ENCODE peak calls at places on chromosomes 5 and 9, in eight cellular contexts. J is tibial nerve, G is HepG2, P is ovary, E is stomach, Y is suprapubic skin, S is SK-N-SH, H is transverse colon. K is an unnamed sample.

GRCh38 chr9:133658442-133659431 is 22.6 kb downstream of the DBH start:
- DNase-seq in S (no peak), H (peak), Y (no peak), G (peak), P (no peak), J (peak), E (peak), K (peak)

GRCh38 chr9:101530076-101530711 is 3.5 kb upstream of the RNF20 start:
- DNase-seq in Y (no peak), S (peak), H (peak), P (peak), E (peak), G (peak), J (peak), K (peak)

GRCh38 chr5:151345808-151346478 is 1.4 kb downstream of the SLC36A2 start:
- DNase-seq in J (no peak), Y (no peak), E (no peak), H (no peak), G (no peak), P (no peak), S (no peak), K (no peak)

GRCh38 chr9:6645153-6646027 is at the start of gene GLDC:
- DNase-seq in S (peak), H (peak), J (no peak), Y (peak), G (peak), E (peak), P (no peak), K (peak)

GRCh38 chr5:102539598-102539997 is 40.8 kb upstream of the SLCO6A1 start:
- DNase-seq in G (no peak), J (no peak), P (no peak), S (no peak), H (no peak), E (no peak), Y (no peak), K (no peak)

GRCh38 chr9:121322037-121322736 is 47.9 kb downstream of the STOM start:
- DNase-seq in J (no peak), E (no peak), Y (no peak), S (no peak), H (no peak), G (peak), P (no peak), K (peak)

GRCh38 chr5:157248771-157249475 is 17.0 kb upstream of the CYFIP2 start:
- DNase-seq in E (no peak), S (no peak), P (no peak), G (no peak), Y (no peak), J (no peak), H (peak), K (no peak)

GRCh38 chr5:136457390-136458094 is 92.2 kb upstream of the TRPC7 start:
- DNase-seq in J (no peak), S (no peak), G (no peak), E (peak), H (no peak), Y (no peak), P (no peak), K (no peak)

GRCh38 chr5:154860123-154860522 is 1.7 kb downstream of the CNOT8 start:
- DNase-seq in G (peak), S (no peak), J (no peak), H (peak), Y (no peak), E (no peak), P (peak), K (no peak)

GRCh38 chr5:1785062-1785461 is 14.6 kb downstream of the MRPL36 start:
- DNase-seq in G (no peak), E (no peak), Y (peak), H (no peak), S (no peak), J (no peak), P (no peak), K (no peak)

GRCh38 chr5:115418788-115419187 is 122.3 kb upstream of the CCDC112 start:
- DNase-seq in S (no peak), E (no peak), Y (no peak), P (no peak), J (no peak), H (peak), G (no peak), K (no peak)

GRCh38 chr5:111848374-111848914 is 91.5 kb upstream of the NREP start:
- DNase-seq in G (no peak), H (no peak), P (no peak), J (no peak), E (no peak), S (no peak), Y (no peak), K (no peak)

GRCh38 chr9:21037278-21037677 is 5.8 kb upstream of the HACD4 start:
- DNase-seq in S (no peak), H (no peak), G (no peak), P (no peak), J (no peak), E (no peak), Y (no peak), K (no peak)

DNA sequence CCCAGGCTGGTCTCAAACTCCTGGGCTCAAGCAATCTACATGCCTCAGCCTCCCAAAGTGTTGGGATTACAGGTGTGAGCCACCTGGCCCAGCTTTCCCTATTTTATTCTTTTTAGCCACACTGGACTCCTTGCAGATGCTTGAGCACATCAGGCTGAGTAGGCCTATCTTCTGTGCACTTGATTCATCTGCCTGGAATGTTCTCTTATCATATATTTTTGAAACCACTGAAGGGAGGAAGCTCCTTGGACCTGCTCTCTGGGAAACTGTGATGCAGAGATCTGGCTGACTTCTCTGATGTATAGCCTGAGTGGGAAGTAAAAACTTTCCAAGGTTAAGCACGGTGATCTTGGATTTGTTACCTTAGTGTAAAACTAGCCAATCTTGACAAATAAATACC is 6.5 kb upstream of the MAT2B start:
- DNase-seq in Y (no peak), H (no peak), S (no peak), P (no peak), J (no peak), E (no peak), G (no peak), K (no peak)
- TF ChIP-seq EP300 in Y (no peak), H (no peak), S (no peak), P (no peak), J (no peak), E (no peak), G (no peak), K (no peak)

DNA sequence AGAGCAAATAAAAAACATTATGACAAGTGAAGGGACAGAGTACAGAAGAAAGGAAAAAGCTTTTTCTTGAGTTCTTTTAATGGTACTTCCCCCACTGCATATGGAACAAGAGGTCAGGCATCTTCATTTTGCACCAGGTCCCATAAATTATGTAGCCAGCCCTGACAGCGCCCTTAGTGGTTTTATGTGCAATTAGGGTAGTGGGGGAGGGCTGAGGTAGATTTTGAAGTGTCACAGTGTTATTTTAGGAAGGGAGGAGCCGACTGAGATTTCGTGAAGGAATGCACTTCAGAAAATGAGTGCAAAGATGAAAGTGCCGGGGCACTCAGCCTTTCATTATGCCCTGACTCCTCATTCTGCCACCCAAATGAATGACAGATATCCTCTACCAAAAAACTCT is 28.7 kb upstream of the MYO10 start:
- DNase-seq in P (no peak), E (no peak), S (no peak), H (no peak), Y (no peak), J (no peak), G (no peak), K (no peak)
- TF ChIP-seq EP300 in P (no peak), E (no peak), S (no peak), H (no peak), Y (no peak), J (no peak), G (no peak), K (no peak)

DNA sequence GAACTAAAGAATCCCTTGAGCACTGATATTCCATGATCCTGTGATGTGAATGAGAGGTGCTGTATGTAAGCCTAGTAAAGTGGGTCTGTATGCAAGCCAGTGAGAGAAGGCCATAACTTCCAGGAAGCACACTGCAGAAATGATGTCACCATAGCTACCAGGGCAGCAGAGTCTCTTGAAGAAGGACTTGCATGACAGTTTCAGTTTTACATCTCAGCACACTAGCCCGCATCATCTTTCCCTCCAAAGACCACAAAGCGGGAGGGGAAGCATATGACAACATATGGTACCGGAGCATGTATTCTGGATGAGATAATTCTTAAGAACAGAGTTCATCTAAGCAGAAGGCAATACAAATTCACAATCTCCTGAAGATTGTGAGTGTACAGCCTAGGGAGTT is 37.6 kb upstream of the MAST4 start:
- DNase-seq in Y (no peak), S (no peak), G (no peak), P (no peak), E (no peak), J (no peak), H (no peak), K (no peak)
- TF ChIP-seq EP300 in Y (no peak), S (no peak), G (no peak), P (no peak), E (no peak), J (no peak), H (no peak), K (no peak)

DNA sequence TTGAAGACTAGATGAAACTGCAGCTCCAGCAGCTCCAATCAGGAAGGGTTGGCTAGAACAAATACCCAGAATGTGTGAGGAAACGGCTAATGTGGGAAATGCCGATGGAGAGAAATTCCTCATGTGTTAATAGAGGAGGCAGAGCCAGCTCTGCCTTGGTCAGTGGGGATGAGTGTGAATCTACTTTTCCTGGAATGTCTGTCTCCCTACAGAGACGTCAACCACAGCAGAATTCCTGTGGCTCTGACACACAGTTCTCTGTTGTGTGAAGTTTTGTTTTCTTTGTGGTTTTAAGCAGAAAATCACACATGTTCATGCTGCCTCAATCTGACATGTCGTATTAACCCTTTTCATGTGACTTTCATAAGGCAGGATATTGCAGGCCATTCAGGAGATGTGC is 476.6 kb upstream of the WWC1 start:
- DNase-seq in H (no peak), P (no peak), J (no peak), E (no peak), S (no peak), Y (no peak), G (no peak), K (no peak)
- TF ChIP-seq EP300 in H (no peak), P (no peak), J (no peak), E (no peak), S (peak), Y (no peak), G (no peak), K (no peak)

GRCh38 chr9:89037891-89038290 is 46.6 kb downstream of the S1PR3 start:
- DNase-seq in P (no peak), S (no peak), Y (no peak), H (no peak), E (no peak), G (no peak), J (no peak), K (no peak)

GRCh38 chr9:89036862-89037261 is 45.6 kb downstream of the S1PR3 start:
- DNase-seq in H (no peak), Y (no peak), E (no peak), G (no peak), J (no peak), P (no peak), S (no peak), K (no peak)

GRCh38 chr9:89038354-89039091 is 47.3 kb downstream of the S1PR3 start:
- DNase-seq in P (no peak), H (no peak), Y (no peak), J (no peak), S (no peak), G (no peak), E (no peak), K (no peak)

GRCh38 chr9:89036383-89036782 is 45.1 kb downstream of the S1PR3 start:
- DNase-seq in S (peak), G (no peak), E (peak), Y (no peak), J (no peak), H (peak), P (no peak), K (no peak)

DNA sequence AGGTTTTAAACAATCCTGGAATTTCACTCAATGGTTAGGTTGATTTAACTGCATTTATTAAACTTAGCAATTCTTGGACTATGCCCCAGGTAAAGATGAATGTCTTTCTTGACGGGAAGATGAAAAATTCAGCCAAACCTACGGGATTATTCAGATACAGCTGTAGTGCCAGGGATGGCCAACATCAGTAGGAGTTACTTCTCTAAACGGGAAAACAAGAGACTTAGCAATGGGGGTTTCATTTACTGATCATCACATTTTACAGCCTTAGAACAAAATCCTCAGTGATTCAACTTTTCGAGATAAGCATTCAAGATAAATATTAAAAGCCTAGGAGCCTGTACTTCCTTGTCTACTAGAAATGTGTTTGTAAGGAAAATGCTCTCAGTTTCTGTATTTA is 46.1 kb downstream of the S1PR3 start:
- DNase-seq in G (no peak), Y (no peak), J (no peak), H (no peak), E (no peak), S (no peak), P (no peak), K (no peak)
- TF ChIP-seq EP300 in G (no peak), Y (no peak), J (no peak), H (no peak), E (no peak), S (no peak), P (no peak), K (no peak)

DNA sequence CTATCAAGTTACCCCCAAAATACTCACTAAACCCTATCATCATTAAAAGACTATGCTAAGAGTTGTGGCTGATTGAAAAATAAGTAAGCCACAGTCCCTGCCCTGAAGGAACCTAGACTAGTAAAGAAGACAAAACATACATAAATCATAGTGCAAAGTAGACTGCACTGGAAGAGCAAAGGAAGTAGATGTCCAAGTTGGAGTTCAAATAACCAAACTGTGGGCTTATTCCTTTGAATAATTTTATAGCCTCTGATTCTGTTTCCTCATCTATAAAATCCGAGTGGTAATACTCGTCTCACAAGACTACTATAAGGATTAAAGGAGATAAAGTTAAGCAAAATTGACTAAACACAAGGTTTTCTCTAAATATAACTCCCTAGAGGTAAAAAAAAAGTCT is 140.4 kb downstream of the TLE1 start:
- DNase-seq in S (no peak), G (no peak), J (no peak), E (no peak), P (no peak), H (no peak), Y (no peak), K (no peak)
- TF ChIP-seq EP300 in S (no peak), G (no peak), J (no peak), E (no peak), P (no peak), H (no peak), Y (no peak), K (no peak)

GRCh38 chr5:78109891-78110324 is 184.6 kb downstream of the AP3B1 start:
- DNase-seq in P (no peak), Y (no peak), H (no peak), J (no peak), E (no peak), G (no peak), S (no peak), K (no peak)
- TF ChIP-seq EP300 in P (no peak), Y (no peak), H (no peak), J (no peak), E (no peak), G (no peak), S (no peak), K (no peak)

GRCh38 chr9:112554516-112554915 is 67.9 kb downstream of the KIAA1958 start:
- DNase-seq in P (no peak), H (no peak), S (no peak), G (no peak), E (no peak), J (no peak), Y (no peak), K (no peak)

GRCh38 chr9:112555844-112556482 is 69.3 kb downstream of the KIAA1958 start:
- DNase-seq in H (peak), J (no peak), S (no peak), P (no peak), G (peak), Y (no peak), E (peak), K (no peak)

GRCh38 chr9:112556497-112557085 is 70.0 kb downstream of the KIAA1958 start:
- DNase-seq in E (no peak), Y (no peak), P (no peak), G (no peak), H (no peak), J (no peak), S (no peak), K (peak)

GRCh38 chr9:112553256-112553826 is 66.7 kb downstream of the KIAA1958 start:
- DNase-seq in H (no peak), P (no peak), G (no peak), J (no peak), E (peak), S (no peak), Y (no peak), K (no peak)

GRCh38 chr9:112555091-112555643 is 68.5 kb downstream of the KIAA1958 start:
- DNase-seq in J (no peak), Y (no peak), G (no peak), E (no peak), H (no peak), S (no peak), P (no peak), K (no peak)
- TF ChIP-seq EP300 in J (no peak), Y (no peak), G (no peak), E (no peak), H (no peak), S (no peak), P (no peak), K (no peak)

DNA sequence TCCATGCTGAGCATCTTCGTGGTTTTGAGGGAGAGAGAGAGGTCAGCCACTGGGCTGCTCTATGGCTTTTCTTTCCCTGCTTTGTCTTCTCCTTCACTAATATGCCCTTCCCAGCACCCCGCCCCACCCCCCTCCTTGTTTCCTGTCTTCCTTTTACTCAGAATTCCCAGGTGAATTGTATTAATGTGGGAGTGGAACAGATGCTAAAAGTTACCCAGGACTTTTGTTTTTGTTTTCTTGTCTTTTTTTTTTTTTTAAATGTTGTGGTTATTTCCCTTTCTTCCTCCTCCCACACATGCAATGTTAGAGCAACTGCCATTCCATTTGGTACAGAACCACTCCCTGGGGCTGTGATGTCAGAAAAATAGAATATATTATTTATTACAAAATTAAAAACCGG is 442.7 kb upstream of the CD180 start:
- DNase-seq in J (peak), H (no peak), E (no peak), P (no peak), G (no peak), Y (peak), S (no peak), K (no peak)
- TF ChIP-seq EP300 in J (no peak), H (no peak), E (no peak), P (no peak), G (no peak), Y (no peak), S (no peak), K (no peak)

DNA sequence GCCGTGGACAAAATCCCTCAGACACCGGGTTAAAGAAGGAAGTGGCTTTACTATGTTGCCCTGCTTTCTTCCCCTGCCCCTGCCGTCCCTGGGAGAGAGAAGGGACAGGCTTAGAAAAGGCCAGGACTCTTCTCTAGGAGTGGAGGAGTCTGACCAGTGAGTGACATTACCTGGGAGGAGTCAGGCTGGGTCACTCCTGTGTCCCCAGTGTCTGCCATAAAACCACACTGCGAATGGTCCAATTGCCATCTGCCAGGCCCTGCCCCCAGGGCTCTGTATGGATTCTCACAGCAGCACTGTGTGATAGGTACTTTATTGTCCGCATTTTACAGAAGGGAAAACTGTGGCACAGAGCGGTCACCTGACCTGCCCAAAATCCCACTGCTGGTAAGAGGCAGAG is 31.3 kb upstream of the FUBP3 start:
- DNase-seq in H (no peak), G (no peak), P (no peak), S (no peak), J (no peak), E (no peak), Y (no peak), K (no peak)
- TF ChIP-seq EP300 in H (no peak), G (no peak), P (no peak), S (no peak), J (no peak), E (no peak), Y (no peak), K (no peak)

K was measured in A549.